ENCODE peak calls at places on chromosomes 16 and 17, in four cellular contexts. R is spleen, A is cardiac fibroblast, K is upper lobe of right lung. S is an unnamed sample.

GRCh38 chr16:5944971-5945370 is 847.4 kb upstream of the EEF2KMT start:
- DNase-seq in R (no peak), A (no peak), K (no peak), S (no peak)

GRCh38 chr16:89785523-89786155 is 30.8 kb downstream of the FANCA start:
- DNase-seq in R (no peak), A (no peak), K (no peak), S (no peak)

GRCh38 chr17:3796110-3796821 is 4.7 kb downstream of the ITGAE start:
- DNase-seq in R (peak), A (no peak), K (no peak), S (no peak)

GRCh38 chr17:17176341-17176740 is 29.8 kb downstream of the PLD6 start:
- DNase-seq in R (no peak), A (no peak), K (no peak), S (peak)

GRCh38 chr16:89376812-89377445 is 113.4 kb downstream of the ANKRD11 start:
- DNase-seq in R (no peak), A (no peak), K (no peak), S (no peak)

GRCh38 chr17:40076101-40076498 is 13.3 kb downstream of the THRA start:
- DNase-seq in R (no peak), A (no peak), K (no peak), S (no peak)

GRCh38 chr17:61464121-61464905 is 12.1 kb downstream of the TBX4 start:
- DNase-seq in R (peak), A (no peak), K (peak), S (no peak)

GRCh38 chr17:13029340-13029739 is 11.5 kb upstream of the ELAC2 start:
- DNase-seq in R (no peak), A (no peak), K (no peak), S (no peak)

GRCh38 chr17:57945999-57946797 is 9.0 kb downstream of the CUEDC1 start:
- DNase-seq in R (no peak), A (peak), K (no peak), S (no peak)

GRCh38 chr16:68658258-68658973 is 13.3 kb downstream of the CDH3 start:
- DNase-seq in R (no peak), A (peak), K (peak), S (no peak)

GRCh38 chr17:70791748-70792443 is 622.6 kb downstream of the KCNJ2 start:
- DNase-seq in R (no peak), A (no peak), K (no peak), S (no peak)

GRCh38 chr17:63419398-63419797 is 26.7 kb downstream of the CYB561 start:
- DNase-seq in R (no peak), A (no peak), K (no peak), S (no peak)

GRCh38 chr17:64118452-64118979 is 11.4 kb downstream of the ERN1 start:
- DNase-seq in R (no peak), A (peak), K (peak), S (peak)

DNA sequence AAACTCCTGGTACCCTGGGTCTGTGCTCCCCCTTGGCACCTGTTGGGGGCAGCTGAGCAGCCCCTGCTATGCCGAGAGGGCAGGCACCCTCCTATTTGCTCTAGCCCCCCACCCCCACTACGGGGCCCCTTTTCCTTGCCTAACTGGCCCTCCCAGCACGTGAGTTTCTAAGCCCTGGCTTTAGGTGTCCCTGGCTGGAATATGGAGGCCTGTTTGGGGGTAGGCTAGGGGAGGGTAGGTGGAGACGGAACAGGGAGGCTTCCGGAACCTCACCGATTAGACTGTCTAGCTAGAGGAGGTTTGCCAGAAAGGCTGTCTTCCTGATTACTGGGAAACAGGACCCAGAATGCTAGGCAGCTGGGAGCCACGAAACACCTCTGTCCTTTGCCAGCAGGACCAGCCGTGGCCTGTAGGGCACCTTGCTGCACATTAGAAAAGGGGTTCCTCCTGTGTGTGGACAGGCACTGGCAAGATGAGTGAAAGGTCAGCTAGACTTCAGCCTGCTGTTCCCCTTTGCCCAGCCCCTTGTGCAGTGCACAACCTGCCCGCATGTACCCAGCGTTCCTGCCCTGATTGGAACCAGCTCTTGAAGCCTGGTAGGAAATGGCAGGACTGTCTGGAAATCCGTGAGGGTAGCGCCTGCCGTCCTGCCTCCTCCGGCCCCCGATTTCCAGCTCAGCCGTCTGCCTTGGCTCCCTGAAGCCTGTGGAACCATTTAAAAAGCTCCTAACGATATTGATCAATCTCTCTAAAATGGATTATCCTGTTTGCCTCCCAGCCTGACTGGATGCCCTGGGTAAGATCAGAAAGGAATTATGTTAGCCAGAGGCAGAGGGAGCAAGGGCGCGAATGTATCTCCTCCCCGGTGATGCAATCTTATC is 83.4 kb upstream of the GSE1 start:
- DNase-seq in R (no peak), A (no peak), K (no peak), S (no peak)
- TF ChIP-seq CTCF in R (no peak), A (no peak), K (peak), S (no peak)

GRCh38 chr17:76432712-76433336 is 20.1 kb downstream of the UBE2O start:
- DNase-seq in R (no peak), A (peak), K (no peak), S (no peak)
- TF ChIP-seq CTCF in R (peak), A (peak), K (peak), S (peak)

GRCh38 chr16:57859331-57859730 is 57.0 kb upstream of the KIFC3 start:
- DNase-seq in R (peak), A (peak), K (no peak), S (no peak)
- TF ChIP-seq CTCF in R (no peak), A (peak), K (peak), S (no peak)

GRCh38 chr17:66191607-66192377 is at the start of gene CEP112:
- DNase-seq in R (peak), A (peak), K (peak), S (no peak)
- TF ChIP-seq CTCF in R (no peak), A (no peak), K (no peak), S (no peak)

GRCh38 chr17:19785854-19786253 is 37.8 kb upstream of the ALDH3A1 start:
- DNase-seq in R (no peak), A (peak), K (no peak), S (no peak)
- TF ChIP-seq CTCF in R (no peak), A (no peak), K (no peak), S (no peak)

S was measured in CD14-positive monocyte.